ENCODE peak calls at places on chromosomes 12 and 14, in nine cellular contexts. E is Peyer's patch; Q is CD8-positive, alpha-beta memory T cell; G is pancreas; K is cardiac muscle cell; H is H9; J is lung; F is CD8-positive, alpha-beta T cell; M is A549. C is an unnamed sample.

GRCh38 chr12:105921872-105922669 is 216.7 kb downstream of the NUAK1 start:
- DNase-seq in E (no peak), Q (no peak), G (no peak), K (no peak), H (no peak), J (no peak), F (no peak), M (no peak), C (no peak)

GRCh38 chr14:32808574-32809098 is 130.0 kb upstream of the NPAS3 start:
- DNase-seq in E (no peak), Q (no peak), G (peak; percentile 26), K (no peak), H (no peak), J (no peak), F (no peak), M (no peak), C (no peak)

GRCh38 chr14:60294670-60295069 is 45.6 kb downstream of the PPM1A start:
- DNase-seq in E (no peak), Q (no peak), G (no peak), K (no peak), H (no peak), J (no peak), F (no peak), M (no peak), C (no peak)

GRCh38 chr14:89773644-89774316 is 180.8 kb downstream of the EFCAB11 start:
- DNase-seq in E (peak; percentile 60), Q (peak; percentile 35), G (no peak), K (peak; percentile 40), H (peak; percentile 85), J (peak; percentile 33), F (peak; percentile 19), M (peak; percentile 51), C (peak; percentile 34)

GRCh38 chr12:62008703-62009102 is 251.5 kb upstream of the USP15 start:
- DNase-seq in E (no peak), Q (no peak), G (no peak), K (no peak), H (no peak), J (no peak), F (no peak), M (no peak), C (no peak)

GRCh38 chr12:117903441-117903840 is 65.3 kb downstream of the KSR2 start:
- DNase-seq in E (no peak), Q (no peak), G (no peak), K (no peak), H (no peak), J (no peak), F (no peak), M (no peak), C (no peak)

GRCh38 chr14:36556811-36557433 is 25.5 kb downstream of the NKX2-8 start:
- DNase-seq in E (no peak), Q (no peak), G (peak; percentile 22), K (peak; percentile 26), H (no peak), J (no peak), F (no peak), M (peak; percentile 50), C (peak; percentile 67)

GRCh38 chr12:65642006-65642695 is 182.1 kb upstream of the HMGA2 start:
- DNase-seq in E (no peak), Q (no peak), G (no peak), K (no peak), H (no peak), J (no peak), F (no peak), M (no peak), C (no peak)

DNA sequence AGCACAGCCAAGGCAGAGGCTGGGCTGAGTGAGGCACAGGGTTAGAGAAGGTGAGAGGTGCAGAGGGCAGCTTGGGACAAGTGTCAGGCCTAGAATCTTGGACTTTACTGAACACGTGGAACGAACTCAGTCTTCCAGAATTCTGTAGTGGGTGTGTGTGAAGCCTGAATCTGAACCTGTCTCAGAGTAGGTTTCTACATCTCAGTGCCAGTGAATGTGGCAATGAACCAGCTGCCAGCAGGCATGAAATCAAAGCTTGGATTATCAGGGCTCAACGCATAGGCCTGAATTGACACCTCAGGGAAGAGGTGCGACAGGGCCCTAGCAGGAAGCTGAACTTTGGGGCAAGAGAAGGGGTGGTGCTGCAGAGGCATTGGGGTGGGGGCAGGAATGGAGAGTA is 104.6 kb downstream of the SAMD4A start:
- DNase-seq in E (no peak), Q (no peak), G (no peak), K (no peak), H (no peak), J (no peak), F (no peak), M (no peak), C (no peak)
- H3K27ac ChIP-seq in E (no peak overlapping the region), Q (no peak overlapping the region), G (no peak overlapping the region), K (peak overlapping the region; percentile 89), H (no peak overlapping the region), J (no peak overlapping the region), F (no peak overlapping the region), M (no peak overlapping the region), C (no peak overlapping the region)

GRCh38 chr14:93049867-93050331 is 65.8 kb downstream of the ITPK1 start:
- DNase-seq in E (peak; percentile 58), Q (no peak), G (no peak), K (peak; percentile 42), H (no peak), J (no peak), F (no peak), M (no peak), C (no peak)

GRCh38 chr14:93048843-93049242 is 66.9 kb downstream of the ITPK1 start:
- DNase-seq in E (no peak), Q (no peak), G (no peak), K (no peak), H (no peak), J (no peak), F (no peak), M (no peak), C (no peak)

GRCh38 chr14:93051600-93052546 is 63.9 kb downstream of the ITPK1 start:
- DNase-seq in E (no peak), Q (no peak), G (no peak), K (no peak), H (peak; percentile 78), J (no peak), F (no peak), M (no peak), C (no peak)

GRCh38 chr14:93049295-93049694 is 66.4 kb downstream of the ITPK1 start:
- DNase-seq in E (peak; percentile 89), Q (no peak), G (no peak), K (no peak), H (no peak), J (no peak), F (no peak), M (no peak), C (no peak)

DNA sequence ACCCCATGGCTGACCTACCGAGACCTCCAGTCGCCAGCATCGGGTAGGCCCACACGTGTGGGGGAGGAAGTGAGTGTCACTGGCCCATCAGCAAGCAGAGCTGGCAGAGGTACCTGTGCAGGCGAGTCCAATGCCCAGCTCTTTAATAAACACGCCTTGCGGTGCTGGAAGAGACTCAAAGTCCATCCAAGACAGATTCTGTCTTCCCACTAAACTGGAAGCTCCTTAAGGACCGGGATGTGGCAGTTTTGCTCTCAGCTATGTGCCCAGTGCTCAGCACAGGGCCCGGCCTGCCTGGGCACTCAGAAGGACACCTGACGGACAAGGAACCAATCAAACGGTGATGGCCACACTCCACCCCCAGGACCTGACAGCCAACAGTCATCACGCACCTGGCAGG is 65.0 kb downstream of the ITPK1 start:
- DNase-seq in E (peak; percentile 73), Q (no peak), G (no peak), K (no peak), H (no peak), J (no peak), F (no peak), M (no peak), C (no peak)
- H3K27ac ChIP-seq in E (peak overlapping the region; percentile 78), Q (no peak overlapping the region), G (no peak overlapping the region), K (no peak overlapping the region), H (no peak overlapping the region), J (no peak overlapping the region), F (no peak overlapping the region), M (no peak overlapping the region), C (peak overlapping the region; percentile 68)

GRCh38 chr12:1932264-1932777 is 13.9 kb upstream of the CACNA2D4 start:
- DNase-seq in E (peak; percentile 72), Q (no peak), G (no peak), K (no peak), H (peak; percentile 30), J (no peak), F (no peak), M (no peak), C (no peak)

GRCh38 chr12:1930816-1931597 is 12.6 kb upstream of the CACNA2D4 start:
- DNase-seq in E (no peak), Q (no peak), G (no peak), K (no peak), H (peak; percentile 28), J (no peak), F (no peak), M (no peak), C (no peak)

GRCh38 chr12:1929985-1930815 is 11.7 kb upstream of the CACNA2D4 start:
- DNase-seq in E (no peak), Q (no peak), G (no peak), K (no peak), H (peak; percentile 21), J (no peak), F (no peak), M (no peak), C (no peak)

GRCh38 chr12:1933342-1933992 is 15.0 kb upstream of the CACNA2D4 start:
- DNase-seq in E (no peak), Q (no peak), G (no peak), K (no peak), H (peak; percentile 47), J (no peak), F (no peak), M (no peak), C (no peak)

GRCh38 chr12:1931642-1932041 is 13.2 kb upstream of the CACNA2D4 start:
- DNase-seq in E (no peak), Q (no peak), G (no peak), K (no peak), H (no peak), J (no peak), F (no peak), M (no peak), C (no peak)
- H3K27ac ChIP-seq in E (no peak overlapping the region), Q (no peak overlapping the region), G (no peak overlapping the region), K (no peak overlapping the region), H (no peak overlapping the region), J (no peak overlapping the region), F (no peak overlapping the region), M (no peak overlapping the region), C (no peak overlapping the region)

GRCh38 chr14:54815531-54815930 is 87.1 kb downstream of the GCH1 start:
- DNase-seq in E (no peak), Q (no peak), G (no peak), K (no peak), H (no peak), J (no peak), F (no peak), M (no peak), C (no peak)

GRCh38 chr14:54817506-54817905 is 85.1 kb downstream of the GCH1 start:
- DNase-seq in E (no peak), Q (no peak), G (no peak), K (no peak), H (no peak), J (no peak), F (no peak), M (no peak), C (no peak)

GRCh38 chr14:54816450-54816849 is 86.2 kb downstream of the GCH1 start:
- DNase-seq in E (no peak), Q (no peak), G (no peak), K (no peak), H (no peak), J (no peak), F (no peak), M (no peak), C (no peak)

GRCh38 chr14:54815016-54815415 is 87.6 kb downstream of the GCH1 start:
- DNase-seq in E (no peak), Q (no peak), G (peak; percentile 35), K (no peak), H (no peak), J (peak; percentile 48), F (no peak), M (no peak), C (no peak)

GRCh38 chr14:54818201-54819133 is 84.2 kb downstream of the GCH1 start:
- DNase-seq in E (peak; percentile 64), Q (no peak), G (peak; percentile 16), K (no peak), H (peak; percentile 14), J (no peak), F (no peak), M (no peak), C (peak; percentile 64)
- H3K27ac ChIP-seq in E (no peak overlapping the region), Q (no peak overlapping the region), G (no peak overlapping the region), K (no peak overlapping the region), H (no peak overlapping the region), J (no peak overlapping the region), F (no peak overlapping the region), M (no peak overlapping the region), C (no peak overlapping the region)

C was measured in RWPE1.